ENCODE peak calls at places on chromosomes 1 and 21, in nine cellular contexts. One of them, this sample, is unnamed.

GRCh38 chr1:160743266-160743665 is 4.2 kb downstream of the SLAMF7 start:
- DNase-seq in transverse colon: no peak
- DNase-seq in HCT116: no peak
- DNase-seq in HepG2: no peak
- DNase-seq in SK-N-SH: no peak
- DNase-seq in K562: no peak
- DNase-seq in spleen: no peak
- DNase-seq in stomach: no peak
- DNase-seq in GM23338: no peak
- DNase-seq in this sample: no peak

GRCh38 chr1:203582568-203582967 is 44.1 kb upstream of the ATP2B4 start:
- DNase-seq in HCT116: no peak
- DNase-seq in GM23338: no peak
- DNase-seq in HepG2: no peak
- DNase-seq in SK-N-SH: no peak
- DNase-seq in spleen: no peak
- DNase-seq in K562: no peak
- DNase-seq in transverse colon: no peak
- DNase-seq in stomach: no peak
- DNase-seq in this sample: no peak

GRCh38 chr1:71053758-71054157 is 6.1 kb upstream of the PTGER3 start:
- DNase-seq in HepG2: no peak
- DNase-seq in stomach: no peak
- DNase-seq in transverse colon: no peak
- DNase-seq in SK-N-SH: no peak
- DNase-seq in K562: no peak
- DNase-seq in GM23338: no peak
- DNase-seq in HCT116: no peak
- DNase-seq in spleen: peak; percentile 72
- DNase-seq in this sample: no peak

GRCh38 chr21:36688324-36688723 is 10.6 kb upstream of the SIM2 start:
- DNase-seq in GM23338: no peak
- DNase-seq in spleen: no peak
- DNase-seq in transverse colon: no peak
- DNase-seq in stomach: no peak
- DNase-seq in HepG2: no peak
- DNase-seq in HCT116: no peak
- DNase-seq in K562: no peak
- DNase-seq in SK-N-SH: no peak
- DNase-seq in this sample: no peak

GRCh38 chr1:119467857-119468666 is 38.9 kb upstream of the HSD3B1 start:
- DNase-seq in stomach: no peak
- DNase-seq in SK-N-SH: no peak
- DNase-seq in spleen: no peak
- DNase-seq in K562: no peak
- DNase-seq in HepG2: peak; percentile 66
- DNase-seq in GM23338: no peak
- DNase-seq in HCT116: no peak
- DNase-seq in transverse colon: no peak
- DNase-seq in this sample: no peak

GRCh38 chr1:12056331-12056841 is 6.7 kb upstream of the TNFRSF8 start:
- DNase-seq in stomach: no peak
- DNase-seq in transverse colon: no peak
- DNase-seq in GM23338: no peak
- DNase-seq in HCT116: no peak
- DNase-seq in SK-N-SH: no peak
- DNase-seq in K562: no peak
- DNase-seq in spleen: no peak
- DNase-seq in HepG2: no peak
- DNase-seq in this sample: no peak

GRCh38 chr1:24309762-24310485 is 9.2 kb upstream of the GRHL3 start:
- DNase-seq in transverse colon: no peak
- DNase-seq in HepG2: no peak
- DNase-seq in stomach: no peak
- DNase-seq in SK-N-SH: no peak
- DNase-seq in spleen: no peak
- DNase-seq in GM23338: no peak
- DNase-seq in K562: no peak
- DNase-seq in HCT116: no peak
- DNase-seq in this sample: no peak

GRCh38 chr1:234659538-234659937 is 49.6 kb upstream of the IRF2BP2 start:
- DNase-seq in stomach: no peak
- DNase-seq in K562: no peak
- DNase-seq in spleen: no peak
- DNase-seq in HepG2: peak; percentile 30
- DNase-seq in HCT116: peak; percentile 69
- DNase-seq in SK-N-SH: no peak
- DNase-seq in GM23338: no peak
- DNase-seq in transverse colon: no peak
- DNase-seq in this sample: no peak

GRCh38 chr1:184684285-184685077 is 70.2 kb downstream of the EDEM3 start:
- DNase-seq in SK-N-SH: peak; percentile 28
- DNase-seq in transverse colon: peak; percentile 14
- DNase-seq in spleen: no peak
- DNase-seq in HCT116: no peak
- DNase-seq in stomach: peak; percentile 50
- DNase-seq in K562: no peak
- DNase-seq in HepG2: no peak
- DNase-seq in GM23338: no peak
- DNase-seq in this sample: no peak

GRCh38 chr1:156592910-156593732 is 1.5 kb downstream of the NAXE start:
- DNase-seq in HepG2: no peak
- DNase-seq in SK-N-SH: no peak
- DNase-seq in transverse colon: no peak
- DNase-seq in spleen: no peak
- DNase-seq in HCT116: no peak
- DNase-seq in K562: no peak
- DNase-seq in stomach: no peak
- DNase-seq in GM23338: no peak
- DNase-seq in this sample: no peak

GRCh38 chr1:214400136-214400535 is 119.2 kb downstream of the SMYD2 start:
- DNase-seq in HCT116: no peak
- DNase-seq in spleen: no peak
- DNase-seq in K562: no peak
- DNase-seq in HepG2: no peak
- DNase-seq in SK-N-SH: no peak
- DNase-seq in transverse colon: no peak
- DNase-seq in stomach: no peak
- DNase-seq in GM23338: no peak
- DNase-seq in this sample: no peak

GRCh38 chr1:104378414-104378813 is 628.7 kb downstream of the AMY1C start:
- DNase-seq in GM23338: peak; percentile 31
- DNase-seq in SK-N-SH: no peak
- DNase-seq in transverse colon: no peak
- DNase-seq in stomach: no peak
- DNase-seq in spleen: no peak
- DNase-seq in HepG2: no peak
- DNase-seq in K562: no peak
- DNase-seq in HCT116: no peak
- DNase-seq in this sample: no peak

GRCh38 chr1:113128116-113128515 is 55.1 kb downstream of the LRIG2 start:
- DNase-seq in HCT116: no peak
- DNase-seq in stomach: no peak
- DNase-seq in K562: no peak
- DNase-seq in transverse colon: no peak
- DNase-seq in spleen: no peak
- DNase-seq in SK-N-SH: no peak
- DNase-seq in GM23338: no peak
- DNase-seq in HepG2: no peak
- DNase-seq in this sample: no peak

GRCh38 chr1:200365897-200366426 is 43.9 kb downstream of the ZNF281 start:
- DNase-seq in stomach: no peak
- DNase-seq in K562: no peak
- DNase-seq in HCT116: no peak
- DNase-seq in transverse colon: no peak
- DNase-seq in spleen: no peak
- DNase-seq in SK-N-SH: no peak
- DNase-seq in HepG2: no peak
- DNase-seq in GM23338: peak; percentile 49
- DNase-seq in this sample: no peak
- H3K4me1 ChIP-seq in stomach: no peaks in the 10 kb centered on the region
- H3K4me1 ChIP-seq in K562: no peaks in the 10 kb centered on the region
- H3K4me1 ChIP-seq in HCT116: peaks cover 11% of the 10 kb centered on the region
- H3K4me1 ChIP-seq in transverse colon: no peaks in the 10 kb centered on the region
- H3K4me1 ChIP-seq in spleen: peaks cover 53% of the 10 kb centered on the region
- H3K4me1 ChIP-seq in SK-N-SH: peaks cover 2% of the 10 kb centered on the region
- H3K4me1 ChIP-seq in HepG2: peaks cover 70% of the 10 kb centered on the region
- H3K4me1 ChIP-seq in GM23338: peaks cover 73% of the 10 kb centered on the region
- H3K4me1 ChIP-seq in this sample: no peaks in the 10 kb centered on the region

DNA sequence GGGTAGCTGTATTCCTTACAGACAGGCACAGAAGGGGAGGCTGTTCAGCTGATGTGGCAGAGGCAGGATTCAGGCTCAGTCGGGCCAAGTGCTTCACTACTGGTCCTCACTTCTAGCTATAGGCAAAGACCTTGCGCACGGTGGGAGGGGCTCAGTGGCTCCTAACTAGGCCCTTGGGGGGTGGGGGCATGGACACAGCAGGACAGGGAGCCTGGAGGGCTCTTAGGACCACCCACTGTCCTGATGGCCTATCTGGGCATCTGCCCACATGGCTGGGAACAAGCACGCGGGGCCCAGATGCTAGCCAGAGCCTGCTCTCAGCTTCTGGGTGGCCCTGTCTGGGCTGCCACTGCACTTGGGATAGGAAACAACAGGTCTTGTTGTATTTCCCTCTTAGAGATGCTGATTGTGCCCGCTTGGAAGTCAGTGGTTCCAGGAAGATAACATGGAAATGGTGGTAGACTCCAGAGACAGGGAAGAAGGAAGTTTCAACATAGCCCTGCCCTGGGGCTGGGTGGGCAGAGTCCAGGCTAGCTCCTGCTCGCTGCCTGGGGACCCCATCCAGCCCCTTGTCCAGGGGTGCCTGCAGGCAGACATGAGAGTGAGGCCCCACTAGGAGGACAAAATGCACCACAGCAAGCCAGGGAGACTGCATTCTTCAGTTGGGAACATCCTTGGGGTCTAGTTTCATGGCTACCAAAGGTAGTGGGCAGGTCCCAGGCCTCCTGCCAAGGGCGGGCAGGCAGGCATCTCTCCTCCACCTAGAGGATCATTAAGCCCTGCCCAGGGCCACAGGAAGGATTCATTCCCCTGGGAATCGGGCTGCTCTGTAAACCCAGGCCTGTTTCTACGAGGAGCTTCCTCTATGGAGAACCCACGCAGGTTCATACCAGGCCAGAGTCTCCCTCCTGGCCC is 102.5 kb downstream of the BCAR3 start:
- DNase-seq in SK-N-SH: peak; percentile 39
- DNase-seq in spleen: no peak
- DNase-seq in K562: no peak
- DNase-seq in HepG2: no peak
- DNase-seq in transverse colon: peak; percentile 51
- DNase-seq in HCT116: no peak
- DNase-seq in GM23338: no peak
- DNase-seq in stomach: no peak
- DNase-seq in this sample: no peak
- H3K4me3 ChIP-seq in SK-N-SH: no peak overlapping the region
- H3K4me3 ChIP-seq in spleen: no peak overlapping the region
- H3K4me3 ChIP-seq in K562: no peak overlapping the region
- H3K4me3 ChIP-seq in HepG2: no peak overlapping the region
- H3K4me3 ChIP-seq in transverse colon: no peak overlapping the region
- H3K4me3 ChIP-seq in HCT116: no peak overlapping the region
- H3K4me3 ChIP-seq in GM23338: no peak overlapping the region
- H3K4me3 ChIP-seq in stomach: no peak overlapping the region
- H3K4me3 ChIP-seq in this sample: no peak overlapping the region

DNA sequence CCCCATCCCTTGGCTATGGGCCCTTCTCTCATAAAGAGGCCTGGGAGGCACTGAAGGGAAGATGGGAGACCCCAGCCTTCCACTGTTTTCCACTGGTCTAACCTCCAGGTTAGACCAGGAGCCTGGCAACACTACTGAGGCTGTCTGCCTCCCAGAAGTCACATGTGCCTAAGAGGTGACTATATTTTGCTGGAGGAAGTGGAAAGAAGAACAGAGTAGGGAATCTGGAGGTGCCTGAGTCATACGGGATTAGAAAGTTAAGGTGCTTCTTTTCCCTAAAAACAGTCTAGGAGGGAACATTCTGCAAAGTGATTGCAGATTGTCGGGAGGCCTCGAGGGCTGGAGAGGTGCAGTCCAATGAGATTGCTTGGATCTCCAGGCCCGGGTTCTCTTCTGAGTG is 4.6 kb downstream of the NFASC start:
- DNase-seq in stomach: no peak
- DNase-seq in spleen: no peak
- DNase-seq in HepG2: no peak
- DNase-seq in transverse colon: no peak
- DNase-seq in SK-N-SH: no peak
- DNase-seq in HCT116: no peak
- DNase-seq in GM23338: no peak
- DNase-seq in K562: no peak
- DNase-seq in this sample: no peak
- TF ChIP-seq POLR2AphosphoS5 in stomach: no peak
- TF ChIP-seq POLR2AphosphoS5 in spleen: no peak
- TF ChIP-seq POLR2AphosphoS5 in HepG2: no peak
- TF ChIP-seq POLR2AphosphoS5 in transverse colon: no peak
- TF ChIP-seq POLR2AphosphoS5 in SK-N-SH: no peak
- TF ChIP-seq POLR2AphosphoS5 in HCT116: no peak
- TF ChIP-seq POLR2AphosphoS5 in GM23338: no peak
- TF ChIP-seq POLR2AphosphoS5 in K562: no peak
- TF ChIP-seq POLR2AphosphoS5 in this sample: no peak

GRCh38 chr1:211341999-211342398 is 15.4 kb downstream of the TRAF5 start:
- DNase-seq in HCT116: no peak
- DNase-seq in transverse colon: no peak
- DNase-seq in K562: no peak
- DNase-seq in spleen: no peak
- DNase-seq in HepG2: no peak
- DNase-seq in GM23338: no peak
- DNase-seq in stomach: no peak
- DNase-seq in SK-N-SH: no peak
- DNase-seq in this sample: no peak

GRCh38 chr1:211348547-211348946 is 21.9 kb downstream of the TRAF5 start:
- DNase-seq in K562: no peak
- DNase-seq in HCT116: no peak
- DNase-seq in GM23338: no peak
- DNase-seq in spleen: no peak
- DNase-seq in transverse colon: no peak
- DNase-seq in SK-N-SH: no peak
- DNase-seq in stomach: no peak
- DNase-seq in HepG2: no peak
- DNase-seq in this sample: no peak

GRCh38 chr1:211344335-211344664 is 17.7 kb downstream of the TRAF5 start:
- DNase-seq in K562: no peak
- DNase-seq in HepG2: no peak
- DNase-seq in HCT116: no peak
- DNase-seq in transverse colon: no peak
- DNase-seq in SK-N-SH: no peak
- DNase-seq in stomach: no peak
- DNase-seq in spleen: no peak
- DNase-seq in GM23338: no peak
- DNase-seq in this sample: no peak

GRCh38 chr1:211343607-211344334 is 17.1 kb downstream of the TRAF5 start:
- DNase-seq in transverse colon: no peak
- DNase-seq in HepG2: no peak
- DNase-seq in HCT116: no peak
- DNase-seq in K562: no peak
- DNase-seq in spleen: no peak
- DNase-seq in GM23338: no peak
- DNase-seq in SK-N-SH: no peak
- DNase-seq in stomach: no peak
- DNase-seq in this sample: no peak

DNA sequence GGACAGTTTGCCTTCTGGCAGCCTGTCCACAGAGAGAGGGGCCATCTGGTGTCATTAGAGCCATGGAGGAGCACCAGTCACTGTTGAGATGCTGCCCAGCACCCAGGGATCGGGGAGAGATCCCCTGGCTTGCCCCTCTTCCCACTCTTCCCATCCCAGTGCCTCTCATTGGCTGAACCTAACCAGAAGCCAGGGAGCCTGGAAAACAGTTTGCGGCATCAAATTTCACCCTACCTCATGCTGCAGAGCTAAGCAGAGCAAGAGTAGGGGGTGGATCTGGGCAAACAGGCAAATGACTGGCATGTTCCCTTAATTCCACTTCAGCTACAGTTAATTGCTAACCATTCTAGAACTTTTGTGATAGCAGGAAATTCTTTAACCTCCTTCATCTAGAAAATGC is 19.1 kb downstream of the TRAF5 start:
- DNase-seq in transverse colon: no peak
- DNase-seq in GM23338: peak; percentile 80
- DNase-seq in stomach: no peak
- DNase-seq in HepG2: no peak
- DNase-seq in K562: no peak
- DNase-seq in HCT116: no peak
- DNase-seq in SK-N-SH: no peak
- DNase-seq in spleen: no peak
- DNase-seq in this sample: no peak
- H3K4me1 ChIP-seq in transverse colon: peaks cover 3% of the 10 kb centered on the region
- H3K4me1 ChIP-seq in GM23338: peaks cover 9% of the 10 kb centered on the region
- H3K4me1 ChIP-seq in stomach: peaks cover 9% of the 10 kb centered on the region
- H3K4me1 ChIP-seq in HepG2: no peaks in the 10 kb centered on the region
- H3K4me1 ChIP-seq in K562: peaks cover 24% of the 10 kb centered on the region
- H3K4me1 ChIP-seq in HCT116: peaks cover 21% of the 10 kb centered on the region
- H3K4me1 ChIP-seq in SK-N-SH: peaks cover 11% of the 10 kb centered on the region
- H3K4me1 ChIP-seq in spleen: peaks cover 69% of the 10 kb centered on the region
- H3K4me1 ChIP-seq in this sample: no peaks in the 10 kb centered on the region

This sample was measured in prostate gland.